ENCODE peak calls at places on chromosomes 5 and 9, in seven cellular contexts. Z is tibial artery, R is tibial nerve, L is mammary epithelial cell, X is colonic mucosa, V is GM23338, G is hepatocyte. Q is an unnamed sample. For H3K4me1, the result is how much of the 10 kb centered on the place peaks cover.

GRCh38 chr9:33740075-33740474 is 55.3 kb upstream of the PRSS3 start:
- DNase-seq in L (no peak), V (no peak), Z (no peak), G (no peak), R (no peak), X (no peak), Q (no peak)

GRCh38 chr5:130871346-130872086 is 293.5 kb downstream of the HINT1 start:
- DNase-seq in X (peak), Z (peak), R (peak), L (peak), G (peak), V (peak), Q (no peak)

GRCh38 chr5:14816999-14817761 is 54.4 kb downstream of the ANKH start:
- DNase-seq in R (peak), V (no peak), X (no peak), L (peak), G (no peak), Z (peak), Q (peak)

GRCh38 chr5:18220631-18221030 is 586.4 kb downstream of the TAF11L14 start:
- DNase-seq in X (no peak), Z (no peak), R (no peak), G (no peak), V (no peak), L (peak), Q (no peak)

GRCh38 chr9:26773054-26773453 is 119.5 kb downstream of the CAAP1 start:
- DNase-seq in G (peak), R (no peak), X (no peak), V (no peak), Z (no peak), L (no peak), Q (no peak)

GRCh38 chr9:20209421-20210340 is 412.6 kb downstream of the MLLT3 start:
- DNase-seq in Z (no peak), L (no peak), X (no peak), G (no peak), V (no peak), R (no peak), Q (no peak)

GRCh38 chr5:174542037-174542436 is 182.3 kb upstream of the MSX2 start:
- DNase-seq in Z (no peak), L (no peak), X (no peak), V (no peak), G (no peak), R (no peak), Q (no peak)

GRCh38 chr5:43036856-43037711 is 3.0 kb downstream of the ANXA2R start:
- DNase-seq in G (no peak), X (no peak), V (peak), Z (no peak), L (no peak), R (no peak), Q (no peak)

GRCh38 chr5:132386644-132387286 is 17.3 kb downstream of the SLC22A5 start:
- DNase-seq in X (peak), Z (peak), R (peak), V (peak), G (peak), L (peak), Q (peak)

GRCh38 chr5:72093231-72093630 is 14.0 kb upstream of the MAP1B start:
- DNase-seq in Z (no peak), V (no peak), G (no peak), R (no peak), L (peak), X (no peak), Q (peak)

GRCh38 chr9:135796784-135797462 is 94.9 kb downstream of the KCNT1 start:
- DNase-seq in L (no peak), G (no peak), R (no peak), Z (no peak), X (no peak), V (no peak), Q (peak)

GRCh38 chr9:70574222-70574837 is 159.9 kb upstream of the KLF9 start:
- DNase-seq in V (peak), L (no peak), R (no peak), G (no peak), Z (peak), X (no peak), Q (peak)

GRCh38 chr9:119224431-119224830 is 144.8 kb downstream of the BRINP1 start:
- DNase-seq in R (no peak), L (peak), Z (no peak), G (no peak), V (no peak), X (no peak), Q (no peak)

GRCh38 chr9:87678650-87679355 is 47.1 kb upstream of the CTSL start:
- DNase-seq in V (peak), G (peak), R (peak), L (peak), Z (peak), X (peak), Q (peak)

GRCh38 chr5:146357125-146357524 is 18.5 kb downstream of the POU4F3 start:
- DNase-seq in G (no peak), X (no peak), Z (no peak), L (no peak), V (no peak), R (no peak), Q (no peak)

GRCh38 chr9:136172412-136173079 is 32.4 kb downstream of the LHX3 start:
- DNase-seq in Z (no peak), V (peak), L (no peak), X (no peak), G (no peak), R (no peak), Q (no peak)

GRCh38 chr9:129273136-129273895 is 95.3 kb upstream of the IER5L start:
- DNase-seq in L (no peak), R (no peak), G (no peak), V (no peak), X (no peak), Z (peak), Q (peak)

GRCh38 chr5:98911221-98912040 is 17.4 kb downstream of the CHD1 start:
- DNase-seq in L (no peak), Z (no peak), G (no peak), V (peak), R (no peak), X (no peak), Q (no peak)

GRCh38 chr5:15794117-15794985 is 294.4 kb downstream of the FBXL7 start:
- DNase-seq in Z (no peak), R (no peak), X (no peak), G (peak), L (no peak), V (no peak), Q (no peak)

GRCh38 chr9:134059661-134060395 is 8.0 kb downstream of the BRD3 start:
- DNase-seq in X (no peak), Z (peak), L (no peak), R (no peak), G (no peak), V (no peak), Q (peak)

GRCh38 chr9:134061688-134062371 is 6.0 kb downstream of the BRD3 start:
- DNase-seq in L (no peak), G (peak), X (no peak), R (no peak), V (no peak), Z (no peak), Q (peak)

GRCh38 chr9:134062461-134063087 is 5.3 kb downstream of the BRD3 start:
- DNase-seq in L (no peak), R (no peak), X (no peak), V (no peak), Z (no peak), G (no peak), Q (peak)

GRCh38 chr9:134060546-134060945 is 7.3 kb downstream of the BRD3 start:
- DNase-seq in Z (peak), L (no peak), G (no peak), V (no peak), R (no peak), X (no peak), Q (peak)

DNA sequence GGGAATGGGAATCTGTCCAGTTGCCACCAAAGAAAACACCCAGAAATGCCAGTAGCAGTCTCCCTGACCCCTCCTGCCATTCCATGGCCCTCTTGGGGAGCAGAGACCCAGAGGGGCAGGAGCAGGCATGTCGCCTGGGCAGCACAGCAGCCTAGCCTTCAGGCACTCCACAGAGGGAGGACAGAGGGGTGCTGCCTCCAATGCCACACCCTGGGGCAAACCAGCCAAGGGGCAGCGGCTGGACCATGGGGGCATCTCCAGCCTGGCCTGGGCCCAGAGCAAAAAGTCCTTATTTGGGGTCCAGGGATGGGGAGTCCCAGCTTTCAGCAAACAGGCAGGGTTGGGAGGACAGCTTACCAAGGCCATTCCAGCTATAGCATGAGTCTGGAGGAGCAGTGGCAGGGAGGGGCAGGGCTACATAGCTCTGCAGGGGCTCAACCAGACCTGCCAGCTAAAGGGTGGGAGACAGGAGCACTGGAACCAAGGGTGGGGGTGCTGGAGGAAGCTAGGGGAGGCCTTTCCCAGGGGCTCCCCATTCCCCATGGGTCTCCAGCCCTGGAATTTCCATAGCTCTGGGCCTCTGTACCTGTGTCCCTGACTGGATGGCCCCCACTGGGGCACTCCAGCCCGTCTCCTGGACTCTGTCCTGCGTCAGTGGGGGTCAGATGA is 6.7 kb downstream of the BRD3 start:
- DNase-seq in G (no peak), V (no peak), L (no peak), Z (no peak), X (no peak), R (no peak), Q (peak)
- H3K4me1 ChIP-seq in G (under half), V (under half), L (under half), Z (half or more), X (under half), R (half or more), Q (under half)

DNA sequence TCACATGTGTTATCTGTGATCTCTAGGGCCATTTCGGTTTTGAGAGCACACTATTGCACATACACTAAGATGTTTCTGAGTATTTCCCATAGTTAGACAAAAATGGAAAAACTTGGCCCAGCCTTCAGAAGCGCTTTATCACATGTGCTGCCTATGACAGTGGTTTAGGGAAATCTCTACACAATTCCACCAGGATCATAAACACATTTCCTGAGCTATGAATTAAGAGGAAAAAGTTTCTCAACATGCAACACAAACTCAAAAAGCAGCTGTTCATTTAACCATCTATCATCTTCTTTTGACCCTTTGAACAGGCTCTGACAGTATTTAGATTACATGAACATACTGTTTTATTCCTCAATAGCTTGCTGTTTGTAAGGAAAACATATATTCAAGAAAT is 15.1 kb downstream of the FGF1 start:
- DNase-seq in V (no peak), L (no peak), X (no peak), G (no peak), R (no peak), Z (no peak), Q (no peak)
- TF ChIP-seq CTCF in V (no peak), L (no peak), X (no peak), G (no peak), R (no peak), Z (no peak), Q (no peak)

DNA sequence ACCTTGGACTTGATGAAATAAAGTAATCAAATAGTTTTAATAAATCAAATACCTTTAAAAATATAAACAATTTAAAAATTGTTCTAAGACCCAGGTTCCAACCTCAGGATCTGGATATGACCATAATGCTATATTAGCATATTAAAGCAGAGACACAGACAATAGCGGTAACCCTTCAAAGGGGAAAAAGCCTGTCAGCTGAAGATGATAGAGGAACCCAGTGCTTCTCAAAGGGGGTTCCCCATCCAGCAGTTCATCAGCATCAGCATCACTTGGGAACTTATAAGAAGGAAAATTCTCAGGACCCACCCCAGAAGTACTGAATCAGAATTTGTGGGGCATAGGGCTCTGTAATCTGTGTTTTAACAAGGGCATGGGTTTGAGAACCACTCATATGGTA is 519.6 kb downstream of the RAB3C start:
- DNase-seq in V (no peak), Z (no peak), G (no peak), X (no peak), R (no peak), L (no peak), Q (no peak)
- H3K4me1 ChIP-seq in V (under half), Z (under half), G (under half), X (under half), R (under half), L (under half), Q (under half)

GRCh38 chr5:102792705-102793104 is 37.6 kb downstream of the PAM start:
- DNase-seq in R (no peak), V (peak), G (no peak), L (no peak), Z (no peak), X (no peak), Q (peak)
- TF ChIP-seq CTCF in R (no peak), V (peak), G (peak), L (peak), Z (no peak), X (no peak), Q (peak)

Q was measured in osteoblast.